ENCODE peak calls at places on chromosomes 7 and 10, in eight cellular contexts. E, N, F, R, O, B, T and X are unnamed samples.

GRCh38 chr10:86775056-86775858 is 18.8 kb downstream of the BMPR1A start:
- DNase-seq in E (no peak), T (no peak), B (peak; percentile 45), R (no peak), O (no peak), N (no peak), F (no peak), X (no peak)

GRCh38 chr10:70038926-70039325 is 13.7 kb upstream of the MACROH2A2 start:
- DNase-seq in R (no peak), O (no peak), N (no peak), B (no peak), F (no peak), T (no peak), E (no peak), X (no peak)

GRCh38 chr10:118977864-118978263 is 51.6 kb upstream of the NANOS1 start:
- DNase-seq in O (no peak), F (no peak), E (no peak), T (no peak), R (no peak), N (no peak), B (no peak), X (no peak)

GRCh38 chr10:88565072-88565471 is 18.0 kb downstream of the RNLS start:
- DNase-seq in F (no peak), R (no peak), N (no peak), B (peak; percentile 41), T (peak; percentile 16), O (no peak), E (no peak), X (no peak)

GRCh38 chr10:132104062-132104461 is 38.3 kb downstream of the JAKMIP3 start:
- DNase-seq in T (no peak), R (no peak), O (no peak), B (no peak), F (no peak), N (no peak), E (no peak), X (no peak)

GRCh38 chr10:28381903-28382347 is 79.1 kb upstream of the MPP7 start:
- DNase-seq in F (peak; percentile 70), R (peak; percentile 89), O (peak; percentile 80), N (peak; percentile 80), T (peak; percentile 70), E (peak; percentile 46), B (peak; percentile 91), X (peak; percentile 94)

GRCh38 chr7:18082169-18082568 is 54.5 kb upstream of the PRPS1L1 start:
- DNase-seq in O (no peak), F (no peak), E (no peak), R (no peak), T (no peak), N (no peak), B (no peak), X (no peak)

GRCh38 chr10:59675812-59676211 is 33.8 kb downstream of the SLC16A9 start:
- DNase-seq in F (no peak), O (no peak), B (peak; percentile 3), T (no peak), E (no peak), R (no peak), N (no peak), X (peak; percentile 30)

GRCh38 chr7:45576249-45576929 is 2.2 kb downstream of the ADCY1 start:
- DNase-seq in O (no peak), N (no peak), F (no peak), B (no peak), R (no peak), T (no peak), E (no peak), X (no peak)

GRCh38 chr10:16716051-16716450 is 101.2 kb downstream of the RSU1 start:
- DNase-seq in E (no peak), B (no peak), O (no peak), F (no peak), T (no peak), N (no peak), R (no peak), X (no peak)

GRCh38 chr7:27921081-27921836 is 181.3 kb downstream of the TAX1BP1 start:
- DNase-seq in E (no peak), O (no peak), B (peak; percentile 91), F (peak; percentile 76), R (peak; percentile 22), N (peak; percentile 70), T (peak; percentile 81), X (peak; percentile 90)

GRCh38 chr7:30308392-30308791 is 24.0 kb downstream of the ZNRF2 start:
- DNase-seq in N (no peak), E (no peak), O (no peak), T (no peak), F (no peak), B (no peak), R (no peak), X (peak; percentile 80)

GRCh38 chr7:28107960-28108359 is 72.6 kb downstream of the JAZF1 start:
- DNase-seq in B (peak; percentile 65), E (no peak), O (no peak), N (no peak), T (no peak), R (no peak), F (no peak), X (peak; percentile 75)

GRCh38 chr7:11328309-11328708 is 354.6 kb downstream of the PHF14 start:
- DNase-seq in T (no peak), O (no peak), B (peak; percentile 5), N (no peak), F (no peak), R (no peak), E (no peak), X (no peak)

GRCh38 chr7:77651544-77652162 is 44.6 kb upstream of the RSBN1L start:
- DNase-seq in N (no peak), R (no peak), F (no peak), E (no peak), O (peak; percentile 13), B (peak; percentile 47), T (peak; percentile 33), X (peak; percentile 55)

GRCh38 chr10:13885238-13885990 is 298.6 kb downstream of the PRPF18 start:
- DNase-seq in N (no peak), E (no peak), B (no peak), T (no peak), R (no peak), O (no peak), F (no peak), X (no peak)

GRCh38 chr10:29026802-29027201 is 262.1 kb upstream of the LYZL1 start:
- DNase-seq in B (no peak), R (no peak), O (no peak), F (no peak), T (no peak), E (no peak), N (no peak), X (no peak)

GRCh38 chr10:102775973-102776669 is 32.4 kb downstream of the WBP1L start:
- DNase-seq in T (no peak), F (no peak), E (no peak), N (no peak), R (peak; percentile 59), B (peak; percentile 75), O (no peak), X (no peak)

GRCh38 chr10:17607060-17607459 is 10.1 kb downstream of the HACD1 start:
- DNase-seq in T (no peak), E (no peak), B (no peak), R (no peak), N (no peak), O (no peak), F (no peak), X (no peak)

GRCh38 chr7:95922191-95922590 is 149.8 kb downstream of the DYNC1I1 start:
- DNase-seq in E (no peak), R (no peak), N (no peak), B (no peak), T (no peak), F (no peak), O (no peak), X (peak; percentile 58)

GRCh38 chr7:95549818-95550529 is 46.3 kb downstream of the PDK4 start:
- DNase-seq in R (peak; percentile 92), T (peak; percentile 90), E (no peak), F (peak; percentile 46), B (peak; percentile 82), O (no peak), N (no peak), X (peak; percentile 90)

GRCh38 chr7:158251061-158251965 is 336.3 kb downstream of the PTPRN2 start:
- DNase-seq in O (no peak), N (no peak), T (no peak), E (no peak), R (no peak), F (no peak), B (no peak), X (no peak)

GRCh38 chr10:96789571-96790108 is 42.5 kb upstream of the LCOR start:
- DNase-seq in R (no peak), T (no peak), B (no peak), O (no peak), N (peak; percentile 14), F (no peak), E (no peak), X (no peak)

GRCh38 chr7:4776160-4776623 is 769 bp downstream of the AP5Z1 start:
- DNase-seq in B (no peak), F (no peak), N (no peak), O (no peak), T (no peak), E (no peak), R (no peak), X (no peak)

GRCh38 chr7:53272081-53272480 is 236.6 kb downstream of the POM121L12 start:
- DNase-seq in B (no peak), T (no peak), E (no peak), O (no peak), N (no peak), F (no peak), R (no peak), X (no peak)

GRCh38 chr10:61452655-61453641 is at the start of gene TMEM26:
- DNase-seq in F (no peak), O (no peak), T (no peak), R (peak; percentile 51), E (no peak), N (peak; percentile 39), B (peak; percentile 65), X (no peak)

GRCh38 chr7:101108961-101109360 is 17.9 kb upstream of the SERPINE1 start:
- DNase-seq in B (no peak), N (no peak), T (no peak), F (no peak), R (no peak), E (no peak), O (no peak), X (peak; percentile 91)

GRCh38 chr10:27664464-27664863 is 81.2 kb downstream of the MKX start:
- DNase-seq in O (no peak), B (no peak), R (no peak), E (no peak), T (no peak), N (no peak), F (no peak), X (no peak)

GRCh38 chr10:78042058-78042751 is 8.5 kb downstream of the RPS24 start:
- DNase-seq in T (no peak), N (no peak), R (no peak), F (no peak), O (no peak), B (no peak), E (no peak), X (peak; percentile 39)

GRCh38 chr10:15824498-15824897 is 35.8 kb downstream of the MINDY3 start:
- DNase-seq in B (peak; percentile 20), R (no peak), T (no peak), E (no peak), F (no peak), N (no peak), O (no peak), X (peak; percentile 34)